ENCODE peak calls at places on chromosomes 12 and 14, in six cellular contexts. Z is WTC11, B is pancreas, H is choroid plexus epithelial cell, V is T-helper 2 cell, O is aorta. Q is an unnamed sample.

GRCh38 chr12:71415336-71416231 is 24.0 kb upstream of the LGR5 start:
- DNase-seq in O (no peak), V (no peak), B (no peak), Z (no peak), H (peak; percentile 77), Q (peak; percentile 38)

GRCh38 chr12:14284189-14284722 is 81.2 kb upstream of the ATF7IP start:
- DNase-seq in O (no peak), B (no peak), Z (no peak), H (peak; percentile 10), V (no peak), Q (no peak)

GRCh38 chr12:45725631-45726593 is 3.6 kb upstream of the ARID2 start:
- DNase-seq in H (peak; percentile 65), B (no peak), Z (no peak), V (no peak), O (no peak), Q (peak; percentile 17)

GRCh38 chr14:50501642-50502041 is 30.7 kb downstream of the MAP4K5 start:
- DNase-seq in Z (no peak), H (peak; percentile 86), B (no peak), V (no peak), O (no peak), Q (no peak)

GRCh38 chr14:87745507-87746118 is 247.4 kb downstream of the GALC start:
- DNase-seq in O (no peak), H (peak; percentile 23), V (no peak), Z (peak; percentile 62), B (no peak), Q (peak; percentile 50)

GRCh38 chr12:99026332-99027116 is 381.4 kb downstream of the APAF1 start:
- DNase-seq in Z (no peak), H (no peak), B (no peak), O (no peak), V (no peak), Q (no peak)

GRCh38 chr14:56216631-56217379 is 98.6 kb downstream of the PELI2 start:
- DNase-seq in Z (no peak), V (no peak), O (peak; percentile 74), B (peak; percentile 80), H (peak; percentile 58), Q (no peak)

GRCh38 chr14:77641534-77642341 is 25.3 kb upstream of the SPTLC2 start:
- DNase-seq in Z (no peak), B (peak; percentile 78), V (peak; percentile 54), O (peak; percentile 92), H (peak; percentile 82), Q (no peak)

GRCh38 chr12:132414634-132415340 is 75.2 kb upstream of the FBRSL1 start:
- DNase-seq in Z (peak; percentile 87), H (peak; percentile 78), B (peak; percentile 89), O (peak; percentile 84), V (peak; percentile 46), Q (peak; percentile 88)

GRCh38 chr12:113157218-113157859 is 7.8 kb downstream of the CFAP73 start:
- DNase-seq in O (no peak), H (no peak), Z (no peak), B (no peak), V (no peak), Q (no peak)

GRCh38 chr14:50123062-50123461 is 6.7 kb upstream of the VCPKMT start:
- DNase-seq in Z (no peak), O (no peak), V (no peak), H (no peak), B (no peak), Q (no peak)

GRCh38 chr12:5022465-5023061 is 21.1 kb upstream of the KCNA5 start:
- DNase-seq in Z (peak; percentile 67), O (no peak), B (peak; percentile 79), H (peak; percentile 57), V (peak; percentile 3), Q (peak; percentile 52)

GRCh38 chr14:88354358-88354757 is 31.1 kb upstream of the SPATA7 start:
- DNase-seq in V (no peak), H (no peak), O (no peak), B (no peak), Z (no peak), Q (no peak)

GRCh38 chr14:35438910-35439713 is 34.6 kb upstream of the NFKBIA start:
- DNase-seq in V (no peak), Z (no peak), B (no peak), O (no peak), H (peak; percentile 34), Q (no peak)

GRCh38 chr14:29077916-29078315 is 311.3 kb downstream of the FOXG1 start:
- DNase-seq in V (no peak), H (no peak), O (no peak), Z (no peak), B (no peak), Q (no peak)

GRCh38 chr12:66217342-66217929 is 28.4 kb downstream of the IRAK3 start:
- DNase-seq in O (no peak), Z (no peak), B (no peak), H (no peak), V (no peak), Q (no peak)

GRCh38 chr12:68831272-68831671 is 23.3 kb downstream of the MDM2 start:
- DNase-seq in Z (no peak), B (no peak), H (no peak), O (no peak), V (no peak), Q (no peak)

GRCh38 chr14:61042220-61042619 is 61.2 kb downstream of the SLC38A6 start:
- DNase-seq in V (no peak), Z (no peak), O (no peak), H (no peak), B (no peak), Q (no peak)

GRCh38 chr12:25852792-25853191 is 105.7 kb upstream of the RASSF8 start:
- DNase-seq in H (peak; percentile 54), O (no peak), B (no peak), V (no peak), Z (no peak), Q (no peak)

GRCh38 chr12:112537710-112538396 is 119.1 kb downstream of the PTPN11 start:
- DNase-seq in Z (peak; percentile 33), H (peak; percentile 12), B (no peak), V (no peak), O (no peak), Q (no peak)

GRCh38 chr12:53937596-53938275 is 895 bp upstream of the HOXC13 start:
- DNase-seq in Z (no peak), H (no peak), V (no peak), B (no peak), O (no peak), Q (no peak)

GRCh38 chr14:70655110-70655826 is 13.6 kb downstream of the TTC9 start:
- DNase-seq in V (peak; percentile 44), Z (peak; percentile 59), H (peak; percentile 10), O (no peak), B (no peak), Q (no peak)

GRCh38 chr12:16553457-16553856 is 52.5 kb downstream of the LMO3 start:
- DNase-seq in O (no peak), H (peak; percentile 14), B (no peak), V (no peak), Z (no peak), Q (no peak)

GRCh38 chr12:132477009-132477702 is 12.8 kb upstream of the FBRSL1 start:
- DNase-seq in Z (no peak), O (no peak), B (no peak), H (no peak), V (no peak), Q (no peak)

GRCh38 chr12:66066071-66066928 is 64.2 kb downstream of the LLPH start:
- DNase-seq in O (no peak), V (no peak), B (no peak), H (peak; percentile 89), Z (no peak), Q (no peak)